ENCODE peak calls at places on chromosomes 11 and 22, in four cellular contexts. G is WTC11, C is HepG2, Y is GM12878. A is an unnamed sample.

GRCh38 chr11:70790671-70791300 is 392.5 kb downstream of the CTTN start:
- DNase-seq in C (no peak), Y (no peak), G (peak), A (no peak)

GRCh38 chr11:8086001-8086479 is 5.0 kb downstream of the TUB start:
- DNase-seq in G (no peak), C (no peak), Y (no peak), A (no peak)

GRCh38 chr11:61854206-61854875 is 26.2 kb downstream of the FADS2 start:
- DNase-seq in Y (no peak), G (no peak), C (no peak), A (no peak)

GRCh38 chr11:23181022-23181807 is 320.9 kb upstream of the CCDC179 start:
- DNase-seq in G (no peak), C (no peak), Y (no peak), A (no peak)

GRCh38 chr11:79076526-79077115 is 364.2 kb downstream of the TENM4 start:
- DNase-seq in G (peak), C (peak), Y (no peak), A (peak)

GRCh38 chr11:96013459-96014213 is 89.7 kb upstream of the MTMR2 start:
- DNase-seq in C (no peak), Y (no peak), G (no peak), A (no peak)

GRCh38 chr11:94629741-94630140 is 62.6 kb downstream of the PIWIL4 start:
- DNase-seq in C (no peak), G (no peak), Y (no peak), A (no peak)

GRCh38 chr11:41056892-41057569 is 402.4 kb downstream of the LRRC4C start:
- DNase-seq in C (no peak), Y (no peak), G (no peak), A (no peak)

GRCh38 chr11:14259186-14259784 is 99.7 kb downstream of the RRAS2 start:
- DNase-seq in Y (no peak), C (no peak), G (peak), A (no peak)

GRCh38 chr11:128886401-128887119 is 4.6 kb upstream of the KCNJ5 start:
- DNase-seq in G (no peak), C (no peak), Y (no peak), A (peak)

GRCh38 chr11:120610101-120610500 is 98.6 kb downstream of the GRIK4 start:
- DNase-seq in Y (no peak), C (no peak), G (no peak), A (no peak)

GRCh38 chr22:20062043-20062765 is 17.8 kb upstream of the DGCR8 start:
- DNase-seq in G (no peak), Y (no peak), C (no peak), A (no peak)

GRCh38 chr11:87878373-87878779 is 296.9 kb downstream of the RAB38 start:
- DNase-seq in C (peak), Y (no peak), G (no peak), A (peak)

GRCh38 chr22:35754761-35755160 is 37.1 kb downstream of the APOL5 start:
- DNase-seq in Y (no peak), C (no peak), G (no peak), A (no peak)

GRCh38 chr22:29480512-29481264 is 670 bp downstream of the NEFH start:
- DNase-seq in Y (peak), C (no peak), G (peak), A (peak)

GRCh38 chr22:27252282-27253049 is 549.1 kb downstream of the MN1 start:
- DNase-seq in C (no peak), Y (no peak), G (no peak), A (no peak)

GRCh38 chr11:83140691-83141455 is 16.1 kb upstream of the PCF11 start:
- DNase-seq in Y (peak), G (no peak), C (no peak), A (no peak)

GRCh38 chr11:123357990-123358827 is 71.9 kb upstream of the GRAMD1B start:
- DNase-seq in Y (peak), G (peak), C (no peak), A (no peak)

GRCh38 chr11:128227466-128227865 is 359.9 kb downstream of the ETS1 start:
- DNase-seq in G (no peak), Y (no peak), C (no peak), A (no peak)

GRCh38 chr11:80533463-80533862 is 1092.6 kb upstream of the TENM4 start:
- DNase-seq in C (no peak), Y (no peak), G (no peak), A (no peak)

GRCh38 chr11:1225386-1226225 is 2.7 kb downstream of the MUC5B start:
- DNase-seq in G (peak), Y (no peak), C (no peak), A (no peak)

DNA sequence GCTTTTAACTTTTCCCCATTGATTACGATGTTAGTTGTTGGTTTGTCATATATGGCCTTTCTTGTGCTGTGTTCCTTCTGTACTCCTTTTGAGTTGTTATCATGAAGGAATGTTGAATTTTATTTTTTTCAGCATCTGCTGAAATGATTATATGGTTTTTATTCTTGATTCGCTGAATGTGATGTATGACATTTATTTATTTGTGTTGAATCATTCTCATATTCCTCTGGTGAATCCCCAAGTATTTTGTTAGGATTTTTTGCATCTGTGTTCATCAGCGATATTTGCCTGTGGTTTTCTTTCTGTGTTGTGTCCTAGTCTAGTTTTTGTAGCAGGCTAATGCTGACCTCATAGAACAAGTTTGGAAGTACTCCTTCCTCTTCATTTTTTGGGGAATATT is 78.2 kb downstream of the GGT1 start:
- DNase-seq in Y (no peak), G (no peak), C (no peak), A (no peak)
- TF ChIP-seq CREM in Y (no peak), G (no peak), C (no peak), A (no peak)

DNA sequence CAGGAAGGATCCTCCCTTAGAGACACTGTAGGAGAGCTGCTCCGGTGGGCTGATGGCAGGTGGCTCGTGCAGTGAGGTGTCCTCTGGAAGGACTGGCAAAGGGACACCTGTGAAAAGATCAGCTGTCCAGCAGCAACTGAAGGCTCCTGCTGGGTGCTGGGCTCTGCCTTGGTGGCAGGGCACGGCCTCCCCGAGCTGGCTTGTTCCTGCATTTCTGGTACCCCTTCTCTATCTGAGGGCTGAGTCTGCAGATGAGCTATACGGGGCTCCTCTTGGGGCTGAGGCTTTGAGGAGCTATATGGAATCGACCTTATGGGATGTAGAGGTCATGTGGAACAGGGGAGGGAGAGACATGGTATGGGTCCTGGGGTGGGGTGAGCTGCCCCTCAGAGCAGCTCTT is 875.8 kb downstream of the BRD1 start:
- DNase-seq in G (no peak), Y (no peak), C (no peak), A (no peak)
- TF ChIP-seq CREM in G (no peak), Y (no peak), C (no peak), A (no peak)

GRCh38 chr11:45927332-45927683 is 4.9 kb downstream of the LARGE2 start:
- DNase-seq in Y (no peak), G (no peak), C (no peak), A (no peak)
- TF ChIP-seq CREM in Y (no peak), G (no peak), C (no peak), A (no peak)

DNA sequence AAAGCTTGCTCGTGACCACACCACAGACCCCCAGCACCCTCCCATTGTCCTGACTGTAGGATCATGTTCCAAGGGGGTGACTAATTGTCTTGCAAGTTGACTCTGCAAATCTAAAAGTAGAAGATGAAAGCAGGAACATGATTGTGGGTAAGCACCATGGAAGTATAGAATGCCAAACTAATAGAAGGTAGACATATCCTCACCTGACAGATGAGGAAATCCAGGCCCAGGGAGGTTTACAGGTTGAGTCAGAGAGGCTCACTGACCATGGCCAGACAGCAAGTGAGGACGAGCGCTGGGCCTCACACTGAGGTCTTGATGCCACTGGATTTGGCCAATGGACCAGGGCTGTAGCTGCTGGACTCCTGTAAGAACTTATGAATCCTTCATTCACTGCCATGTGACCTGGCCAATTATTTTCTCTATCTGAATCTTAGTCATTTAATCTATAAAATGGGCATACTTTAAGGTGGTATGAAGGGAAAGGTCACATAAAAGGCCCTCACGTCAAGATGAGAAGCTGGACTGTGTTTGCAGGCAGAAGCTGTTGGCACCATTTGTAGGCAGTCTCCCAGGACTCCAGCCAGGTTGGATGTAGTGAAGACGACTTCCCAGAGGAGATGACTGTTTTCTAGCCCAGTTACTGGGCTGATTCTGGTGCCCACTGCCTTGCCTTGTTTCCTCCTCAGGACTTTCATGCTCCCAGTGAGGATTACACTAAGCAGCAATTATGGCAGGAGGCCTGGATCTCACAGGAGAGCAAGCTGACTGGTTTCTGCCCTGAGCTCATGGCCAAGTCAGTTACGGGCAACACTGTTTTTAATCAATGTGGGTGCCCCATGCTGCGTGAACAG is 54.6 kb downstream of the GAB4 start:
- DNase-seq in G (no peak), Y (no peak), C (no peak), A (no peak)
- TF ChIP-seq CREM in G (no peak), Y (no peak), C (no peak), A (no peak)

GRCh38 chr22:24422078-24422665 is 5.2 kb upstream of the ADORA2A start:
- DNase-seq in C (no peak), Y (no peak), G (no peak), A (no peak)

GRCh38 chr22:24423519-24424000 is 3.8 kb upstream of the ADORA2A start:
- DNase-seq in Y (no peak), C (no peak), G (peak), A (peak)

GRCh38 chr22:24426436-24426835 is 963 bp upstream of the ADORA2A start:
- DNase-seq in Y (no peak), G (no peak), C (no peak), A (no peak)

GRCh38 chr22:24424901-24425775 is 2.3 kb upstream of the ADORA2A start:
- DNase-seq in C (no peak), G (no peak), Y (no peak), A (no peak)

DNA sequence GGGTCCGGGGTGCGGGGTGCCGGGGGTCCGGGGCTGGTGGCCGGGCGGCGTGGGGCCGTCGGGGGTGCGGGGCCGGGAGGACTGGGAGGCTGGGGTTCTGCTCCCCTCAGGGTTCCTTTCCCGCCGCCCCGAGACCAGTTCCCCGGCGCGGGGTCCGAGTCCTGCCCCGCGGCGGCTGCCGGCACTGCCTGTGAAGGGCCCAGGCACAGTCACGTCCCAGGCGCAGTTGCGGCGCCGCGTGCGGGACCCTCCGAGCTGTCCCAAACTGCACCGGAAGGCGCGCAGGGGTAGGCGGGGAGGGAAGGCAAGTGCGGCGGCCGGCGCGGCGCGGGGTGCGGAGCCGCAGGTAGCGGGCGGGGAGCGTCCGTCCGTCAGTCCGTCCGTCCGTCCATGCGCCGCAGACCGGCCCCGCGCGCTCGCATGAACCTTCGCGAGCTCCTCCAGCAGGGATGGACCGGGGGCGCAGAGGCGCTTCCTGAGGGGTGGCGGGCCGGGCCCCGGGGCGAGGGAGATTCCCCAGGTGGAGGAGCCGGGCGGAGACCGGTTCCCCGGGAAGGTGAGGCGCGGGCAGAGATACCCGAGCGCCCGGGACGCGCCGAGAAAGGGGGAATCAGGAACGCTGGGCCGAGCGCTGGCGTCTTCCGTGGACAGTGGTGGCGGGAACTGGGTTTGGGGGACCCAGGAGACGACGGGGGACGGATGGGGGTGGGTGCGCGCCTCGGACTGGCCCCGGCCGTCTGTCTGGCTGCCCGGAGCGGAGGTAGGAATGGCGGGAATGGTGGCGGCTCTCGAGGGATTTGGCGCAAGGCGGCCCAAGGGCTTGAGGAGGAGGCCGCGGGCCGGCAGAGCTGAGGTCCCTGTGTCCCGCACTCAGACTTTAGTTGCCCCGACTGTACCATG is 3.1 kb upstream of the ADORA2A start:
- DNase-seq in G (peak), C (no peak), Y (no peak), A (peak)
- TF ChIP-seq CREM in G (no peak), C (no peak), Y (no peak), A (no peak)

GRCh38 chr22:50727678-50728522 is 10.1 kb upstream of the ACR start:
- DNase-seq in Y (no peak), C (no peak), G (no peak), A (no peak)
- TF ChIP-seq CREM in Y (no peak), C (no peak), G (no peak), A (no peak)

GRCh38 chr11:12865871-12866595 is 143.1 kb upstream of the RASSF10 start:
- DNase-seq in G (no peak), Y (no peak), C (no peak), A (no peak)

GRCh38 chr11:12860827-12861226 is 148.3 kb upstream of the RASSF10 start:
- DNase-seq in Y (no peak), C (no peak), G (no peak), A (no peak)

GRCh38 chr11:12864316-12865156 is 144.6 kb upstream of the RASSF10 start:
- DNase-seq in Y (no peak), C (no peak), G (peak), A (no peak)

GRCh38 chr11:12862761-12863469 is 146.2 kb upstream of the RASSF10 start:
- DNase-seq in C (no peak), Y (no peak), G (peak), A (peak)

DNA sequence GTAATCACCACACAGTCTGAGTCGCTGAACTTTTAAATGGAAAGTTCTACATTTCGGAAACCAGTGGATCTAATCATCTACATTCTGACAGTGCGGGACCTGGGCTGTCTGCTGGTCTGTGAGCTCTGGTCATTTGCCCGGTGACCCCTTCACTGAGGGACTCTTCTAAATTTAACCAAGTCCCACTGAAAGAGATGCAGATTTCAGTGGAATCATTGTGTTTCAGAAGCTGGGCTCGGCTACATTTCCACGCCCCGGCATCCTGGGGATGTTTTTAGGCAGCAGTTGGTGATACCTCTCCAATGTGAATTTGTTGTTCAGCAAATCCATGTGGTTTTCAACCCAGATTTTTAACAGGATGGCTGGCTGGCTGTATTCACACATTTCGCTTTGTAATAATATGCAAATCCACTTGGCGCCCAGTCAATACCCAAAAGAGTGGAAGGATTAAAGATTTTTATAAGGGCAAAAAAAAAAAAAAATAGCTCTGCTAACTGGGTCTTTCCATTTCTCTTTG is 145.5 kb upstream of the RASSF10 start:
- DNase-seq in Y (no peak), G (no peak), C (no peak), A (no peak)
- TF ChIP-seq CREM in Y (no peak), G (no peak), C (no peak), A (no peak)

GRCh38 chr11:66880484-66881211 is 23.8 kb downstream of the LRFN4 start:
- DNase-seq in C (no peak), Y (no peak), G (no peak), A (no peak)
- TF ChIP-seq CREM in C (no peak), Y (no peak), G (no peak), A (no peak)

GRCh38 chr22:40043793-40044101 is 49.0 kb downstream of the FAM83F start:
- DNase-seq in C (no peak), Y (no peak), G (no peak), A (no peak)
- TF ChIP-seq CREM in C (no peak), Y (no peak), G (no peak), A (no peak)